ENCODE peak calls at places on chromosome X, in four cellular contexts. One of them, this sample, is unnamed.
A peak's percentile ranks its signal among the peaks of the same experiment; 100 is the strongest.

GRCh38 chrX:42686706-42687105 is 91.3 kb downstream of the PPP1R2C start:
- DNase-seq in sigmoid colon: no peak
- DNase-seq in lung: no peak
- DNase-seq in SK-N-SH: no peak
- DNase-seq in this sample: no peak

GRCh38 chrX:109740076-109740809 is 7.2 kb upstream of the ACSL4 start:
- DNase-seq in sigmoid colon: no peak
- DNase-seq in lung: peak; percentile 41
- DNase-seq in SK-N-SH: no peak
- DNase-seq in this sample: peak; percentile 40

GRCh38 chrX:30967516-30967915 is 78.5 kb upstream of the TAB3 start:
- DNase-seq in sigmoid colon: no peak
- DNase-seq in lung: no peak
- DNase-seq in SK-N-SH: no peak
- DNase-seq in this sample: no peak

GRCh38 chrX:136754641-136755040 is 26.1 kb downstream of the ARHGEF6 start:
- DNase-seq in sigmoid colon: peak; percentile 64
- DNase-seq in lung: no peak
- DNase-seq in SK-N-SH: no peak
- DNase-seq in this sample: no peak

GRCh38 chrX:108036298-108036973 is 8.4 kb upstream of the VSIG1 start:
- DNase-seq in sigmoid colon: no peak
- DNase-seq in lung: no peak
- DNase-seq in SK-N-SH: no peak
- DNase-seq in this sample: peak; percentile 90

GRCh38 chrX:15680401-15680800 is 15.8 kb upstream of the CLTRN start:
- DNase-seq in sigmoid colon: no peak
- DNase-seq in lung: no peak
- DNase-seq in SK-N-SH: no peak
- DNase-seq in this sample: peak; percentile 75

GRCh38 chrX:56764153-56764974 is 35.3 kb downstream of the NBDY start:
- DNase-seq in sigmoid colon: peak; percentile 91
- DNase-seq in lung: peak; percentile 81
- DNase-seq in SK-N-SH: peak; percentile 79
- DNase-seq in this sample: peak; percentile 48

GRCh38 chrX:47198026-47198686 is 4.5 kb downstream of the UBA1 start:
- DNase-seq in sigmoid colon: no peak
- DNase-seq in lung: no peak
- DNase-seq in SK-N-SH: no peak
- DNase-seq in this sample: no peak

GRCh38 chrX:57453901-57454300 is 137.9 kb upstream of the ZXDB start:
- DNase-seq in sigmoid colon: no peak
- DNase-seq in lung: no peak
- DNase-seq in SK-N-SH: peak; percentile 3
- DNase-seq in this sample: no peak

GRCh38 chrX:154840856-154841255 is 6.4 kb upstream of the SMIM9 start:
- DNase-seq in sigmoid colon: no peak
- DNase-seq in lung: no peak
- DNase-seq in SK-N-SH: peak; percentile 45
- DNase-seq in this sample: peak; percentile 25

GRCh38 chrX:106263817-106264216 is 95.7 kb downstream of the PWWP3B start:
- DNase-seq in sigmoid colon: no peak
- DNase-seq in lung: no peak
- DNase-seq in SK-N-SH: no peak
- DNase-seq in this sample: peak; percentile 42

GRCh38 chrX:110394653-110395052 is 36.0 kb downstream of the RTL9 start:
- DNase-seq in sigmoid colon: no peak
- DNase-seq in lung: no peak
- DNase-seq in SK-N-SH: no peak
- DNase-seq in this sample: peak; percentile 53

GRCh38 chrX:67568769-67569168 is 24.9 kb downstream of the AR start:
- DNase-seq in sigmoid colon: no peak
- DNase-seq in lung: no peak
- DNase-seq in SK-N-SH: no peak
- DNase-seq in this sample: no peak

GRCh38 chrX:24175276-24175675 is 25.7 kb downstream of the ZFX start:
- DNase-seq in sigmoid colon: no peak
- DNase-seq in lung: no peak
- DNase-seq in SK-N-SH: no peak
- DNase-seq in this sample: no peak

GRCh38 chrX:30657542-30658238 is 4.5 kb downstream of the GK start:
- DNase-seq in sigmoid colon: no peak
- DNase-seq in lung: no peak
- DNase-seq in SK-N-SH: no peak
- DNase-seq in this sample: peak; percentile 35

GRCh38 chrX:153797415-153798015 is 3.0 kb downstream of the SSR4 start:
- DNase-seq in sigmoid colon: no peak
- DNase-seq in lung: no peak
- DNase-seq in SK-N-SH: no peak
- DNase-seq in this sample: no peak

GRCh38 chrX:40010550-40011364 is 87.0 kb downstream of the BCOR start:
- DNase-seq in sigmoid colon: no peak
- DNase-seq in lung: no peak
- DNase-seq in SK-N-SH: peak; percentile 66
- DNase-seq in this sample: no peak

GRCh38 chrX:44507292-44507691 is 35.4 kb downstream of the FUNDC1 start:
- DNase-seq in sigmoid colon: no peak
- DNase-seq in lung: no peak
- DNase-seq in SK-N-SH: no peak
- DNase-seq in this sample: no peak

GRCh38 chrX:53233536-53233935 is 8.5 kb upstream of the KDM5C start:
- DNase-seq in sigmoid colon: no peak
- DNase-seq in lung: no peak
- DNase-seq in SK-N-SH: no peak
- DNase-seq in this sample: no peak

GRCh38 chrX:44183329-44183728 is 160.1 kb downstream of the EFHC2 start:
- DNase-seq in sigmoid colon: no peak
- DNase-seq in lung: no peak
- DNase-seq in SK-N-SH: no peak
- DNase-seq in this sample: no peak

GRCh38 chrX:20312018-20312417 is 45.3 kb upstream of the RPS6KA3 start:
- DNase-seq in sigmoid colon: no peak
- DNase-seq in lung: no peak
- DNase-seq in SK-N-SH: no peak
- DNase-seq in this sample: no peak

GRCh38 chrX:2732649-2733048 is 19.2 kb upstream of the XG start:
- DNase-seq in sigmoid colon: no peak
- DNase-seq in lung: no peak
- DNase-seq in SK-N-SH: no peak
- DNase-seq in this sample: no peak

DNA sequence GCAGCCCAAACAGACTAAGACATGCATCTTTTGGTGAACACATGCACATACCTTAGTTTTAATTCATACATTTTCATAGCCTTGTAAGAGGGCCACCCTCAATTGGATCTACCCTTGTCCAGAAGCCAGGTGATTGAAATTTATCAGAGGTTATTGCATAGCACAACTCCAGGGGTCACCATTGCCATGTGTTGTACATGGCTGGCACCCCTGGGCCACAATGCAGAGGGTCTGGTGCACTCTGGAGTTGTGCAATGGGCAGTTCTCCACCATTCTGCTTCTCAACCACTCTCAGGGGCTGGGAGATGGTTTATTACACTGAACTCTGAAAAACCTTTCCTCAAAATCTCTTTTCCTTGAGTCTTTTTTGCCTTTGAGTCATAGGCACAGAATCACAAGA is 184.4 kb upstream of the CXorf66 start:
- DNase-seq in sigmoid colon: no peak
- DNase-seq in lung: no peak
- DNase-seq in SK-N-SH: no peak
- DNase-seq in this sample: no peak
- TF ChIP-seq CTCF in sigmoid colon: no peak
- TF ChIP-seq CTCF in lung: no peak
- TF ChIP-seq CTCF in SK-N-SH: no peak
- TF ChIP-seq CTCF in this sample: no peak

DNA sequence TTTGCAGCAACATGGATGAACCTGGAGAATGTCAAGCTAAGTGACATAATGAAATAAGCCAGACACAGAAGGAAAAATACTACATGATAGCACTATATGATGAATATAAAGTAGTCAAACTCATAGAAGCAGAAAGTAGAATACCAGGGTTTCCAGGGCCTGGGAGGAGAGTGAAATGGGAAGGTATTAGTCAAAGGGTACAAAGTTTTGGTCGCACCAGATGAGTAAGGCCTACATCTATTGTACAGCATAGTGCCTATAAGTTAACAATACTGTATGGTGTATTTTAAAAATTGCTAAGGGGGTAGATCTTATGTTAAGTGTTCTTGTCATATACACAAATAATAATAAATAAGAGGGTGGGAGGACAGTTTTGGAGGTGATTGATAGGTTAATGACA is 41.5 kb downstream of the ENOX2 start:
- DNase-seq in sigmoid colon: no peak
- DNase-seq in lung: no peak
- DNase-seq in SK-N-SH: no peak
- DNase-seq in this sample: no peak
- H3K4me3 ChIP-seq in sigmoid colon: no peak overlapping the region
- H3K4me3 ChIP-seq in lung: no peak overlapping the region
- H3K4me3 ChIP-seq in SK-N-SH: no peak overlapping the region
- H3K4me3 ChIP-seq in this sample: no peak overlapping the region

GRCh38 chrX:118756111-118756510 is 28.7 kb downstream of the IL13RA1 start:
- DNase-seq in sigmoid colon: no peak
- DNase-seq in lung: no peak
- DNase-seq in SK-N-SH: no peak
- DNase-seq in this sample: no peak
- H3K27ac ChIP-seq in sigmoid colon: peak overlapping the region; percentile 8
- H3K27ac ChIP-seq in lung: no peak overlapping the region
- H3K27ac ChIP-seq in SK-N-SH: no peak overlapping the region
- H3K27ac ChIP-seq in this sample: no peak overlapping the region

GRCh38 chrX:69546417-69546816 is 42.3 kb downstream of the NALF2 start:
- DNase-seq in sigmoid colon: no peak
- DNase-seq in lung: no peak
- DNase-seq in SK-N-SH: no peak
- DNase-seq in this sample: no peak
- TF ChIP-seq CTCF in sigmoid colon: no peak
- TF ChIP-seq CTCF in lung: no peak
- TF ChIP-seq CTCF in SK-N-SH: no peak
- TF ChIP-seq CTCF in this sample: no peak

GRCh38 chrX:13317366-13317765 is 2.5 kb downstream of the ATXN3L start:
- DNase-seq in sigmoid colon: no peak
- DNase-seq in lung: no peak
- DNase-seq in SK-N-SH: no peak
- DNase-seq in this sample: no peak

GRCh38 chrX:13319953-13320352 is at the start of gene ATXN3L:
- DNase-seq in sigmoid colon: no peak
- DNase-seq in lung: no peak
- DNase-seq in SK-N-SH: no peak
- DNase-seq in this sample: no peak

GRCh38 chrX:13327666-13328065 is 7.8 kb upstream of the ATXN3L start:
- DNase-seq in sigmoid colon: no peak
- DNase-seq in lung: no peak
- DNase-seq in SK-N-SH: no peak
- DNase-seq in this sample: no peak

GRCh38 chrX:13323241-13323640 is 3.4 kb upstream of the ATXN3L start:
- DNase-seq in sigmoid colon: no peak
- DNase-seq in lung: no peak
- DNase-seq in SK-N-SH: no peak
- DNase-seq in this sample: no peak
- H3K4me3 ChIP-seq in sigmoid colon: no peak overlapping the region
- H3K4me3 ChIP-seq in lung: no peak overlapping the region
- H3K4me3 ChIP-seq in SK-N-SH: no peak overlapping the region
- H3K4me3 ChIP-seq in this sample: no peak overlapping the region

GRCh38 chrX:9494806-9495205 is 29.9 kb downstream of the TBL1X start:
- DNase-seq in sigmoid colon: peak; percentile 77
- DNase-seq in lung: no peak
- DNase-seq in SK-N-SH: no peak
- DNase-seq in this sample: no peak
- H3K27ac ChIP-seq in sigmoid colon: peak overlapping the region; percentile 39
- H3K27ac ChIP-seq in lung: no peak overlapping the region
- H3K27ac ChIP-seq in SK-N-SH: no peak overlapping the region
- H3K27ac ChIP-seq in this sample: no peak overlapping the region

GRCh38 chrX:103488332-103488731 is 31.0 kb downstream of the RAB40A start:
- DNase-seq in sigmoid colon: no peak
- DNase-seq in lung: no peak
- DNase-seq in SK-N-SH: peak; percentile 48
- DNase-seq in this sample: no peak
- TF ChIP-seq CTCF in sigmoid colon: no peak
- TF ChIP-seq CTCF in lung: no peak
- TF ChIP-seq CTCF in SK-N-SH: peak; percentile 57
- TF ChIP-seq CTCF in this sample: peak; percentile 74

DNA sequence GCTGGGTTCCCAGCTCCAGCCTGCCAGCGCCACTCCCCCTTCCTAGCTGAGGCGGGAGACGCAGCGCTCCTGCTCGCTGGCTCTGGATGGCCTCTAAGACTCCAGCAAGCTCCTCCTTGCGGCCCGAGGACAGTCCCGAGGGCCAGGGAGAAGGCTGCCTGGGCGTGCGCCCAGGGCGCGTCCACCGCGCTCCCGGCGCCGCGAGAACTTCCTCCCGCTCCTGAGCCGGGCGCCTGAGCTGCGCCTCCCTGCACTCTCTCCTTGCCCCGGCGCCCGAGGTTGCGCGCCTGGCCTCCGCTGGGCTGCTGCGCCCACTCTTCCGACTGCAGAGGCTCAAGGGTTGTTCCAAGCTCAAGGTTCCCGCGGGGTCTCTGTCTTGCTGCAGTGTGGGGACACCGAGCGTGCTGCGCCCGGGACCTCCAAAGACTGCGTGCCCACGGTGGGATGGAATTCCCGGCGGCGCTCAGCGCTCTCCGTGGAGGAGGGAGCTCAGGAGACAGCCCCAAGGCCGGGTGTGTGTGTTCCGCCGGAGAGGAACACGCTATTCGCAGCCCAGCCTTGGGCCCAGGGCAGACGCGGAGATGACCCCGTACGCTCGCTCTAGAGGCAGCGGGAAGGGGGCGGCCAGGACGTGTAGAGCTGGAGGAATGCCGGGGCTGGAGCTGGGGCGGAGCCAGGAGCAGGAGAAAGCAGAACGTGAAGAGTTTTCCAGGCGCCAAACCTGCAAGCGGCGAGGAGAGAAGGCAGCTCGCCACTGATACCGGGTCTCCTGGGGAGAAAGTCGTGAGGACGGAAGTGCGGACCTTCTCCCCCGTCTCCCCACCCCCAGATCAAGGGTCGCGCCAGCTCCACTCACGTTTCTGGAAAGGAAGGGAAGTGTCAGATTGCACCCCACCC is at the start of gene ARHGAP6:
- DNase-seq in sigmoid colon: peak; percentile 92
- DNase-seq in lung: no peak
- DNase-seq in SK-N-SH: peak; percentile 41
- DNase-seq in this sample: peak; percentile 25
- H3K4me3 ChIP-seq in sigmoid colon: peak within 1 kb of the TSS; percentile 58
- H3K4me3 ChIP-seq in lung: peak within 1 kb of the TSS; percentile 40
- H3K4me3 ChIP-seq in SK-N-SH: no peak within 1 kb of the TSS
- H3K4me3 ChIP-seq in this sample: peak within 1 kb of the TSS; percentile 57

GRCh38 chrX:71603618-71604017 is 14.7 kb downstream of the CXCR3 start:
- DNase-seq in sigmoid colon: no peak
- DNase-seq in lung: no peak
- DNase-seq in SK-N-SH: no peak
- DNase-seq in this sample: peak; percentile 14
- H3K27ac ChIP-seq in sigmoid colon: no peak overlapping the region
- H3K27ac ChIP-seq in lung: no peak overlapping the region
- H3K27ac ChIP-seq in SK-N-SH: no peak overlapping the region
- H3K27ac ChIP-seq in this sample: no peak overlapping the region